ENCODE peak calls at places on chromosomes 13 and 19, in ten cellular contexts. P is neural crest cell, L is dorsolateral prefrontal cortex, B is RWPE1, U is hepatocyte, V is ovary, A is AG04449, Q is right lobe of liver, N is body of pancreas, X is cardiac muscle cell. G is an unnamed sample.

GRCh38 chr19:18771328-18772242 is 19.5 kb downstream of the COMP start:
- DNase-seq in P (no peak), L (no peak), B (no peak), U (no peak), V (no peak), A (no peak), Q (no peak), N (no peak), X (no peak), G (no peak)

GRCh38 chr19:51784922-51785690 is 9.9 kb upstream of the FPR3 start:
- DNase-seq in P (no peak), L (no peak), B (peak; percentile 14), U (no peak), V (no peak), A (no peak), Q (no peak), N (peak; percentile 11), X (peak; percentile 91), G (no peak)

GRCh38 chr13:42970824-42971669 is 21.0 kb downstream of the EPSTI1 start:
- DNase-seq in P (peak; percentile 15), L (no peak), B (peak; percentile 52), U (peak; percentile 44), V (no peak), A (no peak), Q (no peak), N (peak; percentile 47), X (peak; percentile 51), G (no peak)

GRCh38 chr13:79481685-79482052 is 714 bp downstream of the NDFIP2 start:
- DNase-seq in P (no peak), L (no peak), B (peak; percentile 35), U (peak; percentile 25), V (no peak), A (no peak), Q (no peak), N (peak; percentile 37), X (no peak), G (no peak)

GRCh38 chr13:68257111-68257842 is 1027.1 kb upstream of the PCDH9 start:
- DNase-seq in P (no peak), L (no peak), B (no peak), U (no peak), V (no peak), A (no peak), Q (no peak), N (no peak), X (no peak), G (no peak)

GRCh38 chr13:26693749-26694463 is 66.7 kb downstream of the GPR12 start:
- DNase-seq in P (no peak), L (no peak), B (peak; percentile 5), U (no peak), V (no peak), A (no peak), Q (no peak), N (no peak), X (no peak), G (no peak)

GRCh38 chr19:39825531-39826076 is 8.4 kb downstream of the DYRK1B start:
- DNase-seq in P (no peak), L (no peak), B (no peak), U (no peak), V (peak; percentile 44), A (no peak), Q (no peak), N (no peak), X (no peak), G (peak; percentile 92)

GRCh38 chr13:99353836-99354235 is 46.6 kb upstream of the GPR183 start:
- DNase-seq in P (no peak), L (no peak), B (no peak), U (no peak), V (no peak), A (no peak), Q (no peak), N (no peak), X (no peak), G (no peak)

GRCh38 chr13:44157614-44158013 is 216.0 kb upstream of the SERP2 start:
- DNase-seq in P (no peak), L (no peak), B (no peak), U (no peak), V (no peak), A (no peak), Q (no peak), N (no peak), X (peak; percentile 23), G (no peak)

GRCh38 chr19:45632468-45633196 is 6.6 kb downstream of the EML2 start:
- DNase-seq in P (peak; percentile 74), L (peak; percentile 42), B (peak; percentile 99), U (peak; percentile 84), V (peak; percentile 75), A (peak; percentile 59), Q (no peak), N (peak; percentile 62), X (peak; percentile 94), G (no peak)

GRCh38 chr13:27401210-27401609 is 23.2 kb upstream of the GTF3A start:
- DNase-seq in P (no peak), L (no peak), B (peak; percentile 32), U (peak; percentile 20), V (no peak), A (no peak), Q (no peak), N (no peak), X (no peak), G (no peak)

GRCh38 chr13:47288546-47288945 is 391.7 kb upstream of the HTR2A start:
- DNase-seq in P (no peak), L (no peak), B (no peak), U (no peak), V (no peak), A (peak; percentile 58), Q (no peak), N (no peak), X (no peak), G (no peak)

GRCh38 chr13:23634897-23635296 is 64.7 kb downstream of the TNFRSF19 start:
- DNase-seq in P (no peak), L (no peak), B (no peak), U (no peak), V (no peak), A (no peak), Q (no peak), N (no peak), X (no peak), G (no peak)

GRCh38 chr13:46728777-46729176 is 68.2 kb downstream of the ESD start:
- DNase-seq in P (no peak), L (no peak), B (no peak), U (no peak), V (no peak), A (no peak), Q (no peak), N (no peak), X (no peak), G (no peak)

GRCh38 chr13:86765462-86765861 is 905.7 kb upstream of the SLITRK5 start:
- DNase-seq in P (no peak), L (no peak), B (no peak), U (no peak), V (no peak), A (no peak), Q (no peak), N (no peak), X (no peak), G (no peak)

GRCh38 chr13:44068737-44069136 is 189.0 kb downstream of the LACC1 start:
- DNase-seq in P (no peak), L (no peak), B (peak; percentile 68), U (no peak), V (no peak), A (no peak), Q (no peak), N (no peak), X (peak; percentile 50), G (no peak)

GRCh38 chr13:97855570-97855970 is 97.9 kb upstream of the IPO5 start:
- DNase-seq in P (peak; percentile 36), L (peak; percentile 42), B (peak; percentile 68), U (peak; percentile 92), V (no peak), A (peak; percentile 45), Q (peak; percentile 50), N (peak; percentile 42), X (peak; percentile 92), G (no peak)

GRCh38 chr19:55259540-55260210 is 858 bp upstream of the PPP6R1 start:
- DNase-seq in P (peak; percentile 23), L (no peak), B (no peak), U (peak; percentile 43), V (peak; percentile 72), A (no peak), Q (peak; percentile 56), N (no peak), X (no peak), G (no peak)

GRCh38 chr19:58392945-58393724 is 2.3 kb upstream of the RNF225 start:
- DNase-seq in P (no peak), L (no peak), B (no peak), U (no peak), V (no peak), A (no peak), Q (no peak), N (no peak), X (no peak), G (no peak)
- TF ChIP-seq CTCF in P (no peak), L (no peak), B (no peak), U (no peak), V (no peak), A (no peak), Q (no peak), N (no peak), X (no peak), G (no peak)

GRCh38 chr13:81929988-81930387 is 1589.1 kb upstream of the SPRY2 start:
- DNase-seq in P (no peak), L (no peak), B (peak; percentile 0), U (peak; percentile 51), V (no peak), A (no peak), Q (no peak), N (no peak), X (peak; percentile 5), G (no peak)

DNA sequence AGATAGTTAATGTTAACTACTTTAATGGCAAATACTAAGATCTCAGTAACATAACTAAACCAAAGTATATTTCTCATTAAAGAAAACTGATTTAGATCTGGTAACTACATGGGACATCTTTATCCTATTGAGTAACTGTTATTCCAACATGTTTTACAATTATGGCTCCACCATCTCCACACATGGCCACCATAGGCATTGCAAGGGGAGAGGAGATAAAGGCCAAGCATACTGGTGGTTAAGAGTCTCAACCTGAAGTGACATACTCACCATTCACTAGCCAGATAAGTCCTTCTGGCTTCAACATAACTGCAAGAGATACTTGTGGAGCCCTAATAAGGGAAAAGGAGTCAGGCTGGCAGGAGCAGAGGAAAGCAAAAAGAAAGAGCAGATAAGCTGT is 1586.4 kb upstream of the SPRY2 start:
- DNase-seq in P (no peak), L (no peak), B (no peak), U (no peak), V (no peak), A (no peak), Q (no peak), N (no peak), X (no peak), G (no peak)
- TF ChIP-seq CTCF in P (peak; percentile 28), L (no peak), B (no peak), U (no peak), V (no peak), A (no peak), Q (no peak), N (no peak), X (no peak), G (no peak)

GRCh38 chr13:94620286-94620896 is 18.7 kb downstream of the GPR180 start:
- DNase-seq in P (peak; percentile 22), L (no peak), B (peak; percentile 41), U (peak; percentile 64), V (no peak), A (no peak), Q (no peak), N (peak; percentile 25), X (peak; percentile 46), G (no peak)
- TF ChIP-seq CTCF in P (peak; percentile 91), L (peak; percentile 68), B (peak; percentile 73), U (peak; percentile 77), V (no peak), A (peak; percentile 61), Q (peak; percentile 50), N (no peak), X (peak; percentile 68), G (peak; percentile 85)

GRCh38 chr19:33227242-33227650 is 1.6 kb upstream of the SLC7A10 start:
- DNase-seq in P (no peak), L (no peak), B (no peak), U (no peak), V (no peak), A (no peak), Q (no peak), N (no peak), X (peak; percentile 96), G (peak; percentile 76)
- TF ChIP-seq CTCF in P (no peak), L (no peak), B (no peak), U (no peak), V (no peak), A (no peak), Q (no peak), N (no peak), X (no peak), G (no peak)